ENCODE peak calls at places on chromosome 6, in nine cellular contexts. M is uterus, J is fibroblast of pulmonary artery, K is cardiac muscle cell, Q is ovary, B is mammary epithelial cell, P is esophagus squamous epithelium, G is cardiac fibroblast, T is fibroblast of mammary gland. Y is an unnamed sample.

GRCh38 chr6:72624557-72625160 is 2.8 kb downstream of the KCNQ5 start:
- DNase-seq in M (no peak), J (peak; percentile 46), K (peak; percentile 44), Q (no peak), B (peak; percentile 19), P (no peak), G (peak; percentile 38), T (peak; percentile 26), Y (peak; percentile 51)

GRCh38 chr6:157273756-157274088 is 49.6 kb downstream of the TMEM242 start:
- DNase-seq in M (peak; percentile 60), J (no peak), K (peak; percentile 43), Q (peak; percentile 43), B (no peak), P (peak; percentile 10), G (no peak), T (no peak), Y (peak; percentile 22)

GRCh38 chr6:169810066-169810989 is 58.9 kb downstream of the ERMARD start:
- DNase-seq in M (no peak), J (no peak), K (no peak), Q (no peak), B (no peak), P (no peak), G (no peak), T (no peak), Y (peak; percentile 18)

GRCh38 chr6:31614674-31615578 is at the start of gene AIF1:
- DNase-seq in M (no peak), J (no peak), K (no peak), Q (no peak), B (no peak), P (no peak), G (no peak), T (no peak), Y (no peak)

GRCh38 chr6:157518399-157519250 is 137.6 kb downstream of the ZDHHC14 start:
- DNase-seq in M (no peak), J (peak; percentile 29), K (peak; percentile 47), Q (peak; percentile 47), B (no peak), P (no peak), G (peak; percentile 14), T (no peak), Y (no peak)

GRCh38 chr6:138991206-138991605 is 3.2 kb upstream of the REPS1 start:
- DNase-seq in M (no peak), J (no peak), K (no peak), Q (no peak), B (no peak), P (no peak), G (no peak), T (no peak), Y (no peak)

GRCh38 chr6:47061631-47062300 is 19.6 kb upstream of the ADGRF1 start:
- DNase-seq in M (no peak), J (peak; percentile 52), K (peak; percentile 61), Q (no peak), B (peak; percentile 48), P (no peak), G (peak; percentile 50), T (peak; percentile 24), Y (no peak)

GRCh38 chr6:16243055-16243454 is 4.7 kb downstream of the GMPR start:
- DNase-seq in M (no peak), J (peak; percentile 72), K (peak; percentile 74), Q (no peak), B (peak; percentile 89), P (no peak), G (peak; percentile 86), T (peak; percentile 82), Y (peak; percentile 76)

GRCh38 chr6:64034840-64035656 is 399.4 kb downstream of the PHF3 start:
- DNase-seq in M (no peak), J (peak; percentile 37), K (peak; percentile 33), Q (no peak), B (peak; percentile 65), P (no peak), G (no peak), T (peak; percentile 17), Y (peak; percentile 97)

GRCh38 chr6:132813173-132813856 is 1.1 kb upstream of the RPS12 start:
- DNase-seq in M (peak; percentile 21), J (peak; percentile 42), K (peak; percentile 49), Q (peak; percentile 25), B (peak; percentile 55), P (no peak), G (peak; percentile 38), T (peak; percentile 55), Y (peak; percentile 53)

GRCh38 chr6:53484409-53485280 is 60.3 kb downstream of the GCLC start:
- DNase-seq in M (peak; percentile 85), J (peak; percentile 88), K (peak; percentile 84), Q (peak; percentile 74), B (peak; percentile 43), P (peak; percentile 7), G (peak; percentile 85), T (peak; percentile 81), Y (peak; percentile 62)

GRCh38 chr6:137217801-137218472 is 1.2 kb downstream of the IFNGR1 start:
- DNase-seq in M (no peak), J (peak; percentile 42), K (no peak), Q (no peak), B (peak; percentile 50), P (no peak), G (peak; percentile 54), T (peak; percentile 75), Y (peak; percentile 53)

GRCh38 chr6:117674991-117675657 is at the start of gene NUS1:
- DNase-seq in M (peak; percentile 96), J (peak; percentile 98), K (peak; percentile 98), Q (peak; percentile 97), B (peak; percentile 96), P (peak; percentile 83), G (peak; percentile 98), T (peak; percentile 96), Y (peak; percentile 87)

GRCh38 chr6:117681321-117681720 is 6.1 kb downstream of the NUS1 start:
- DNase-seq in M (no peak), J (peak; percentile 40), K (peak; percentile 51), Q (no peak), B (no peak), P (no peak), G (peak; percentile 23), T (no peak), Y (no peak)

GRCh38 chr6:117676577-117677218 is 1.4 kb downstream of the NUS1 start:
- DNase-seq in M (no peak), J (no peak), K (peak; percentile 17), Q (no peak), B (peak; percentile 6), P (no peak), G (peak; percentile 14), T (peak; percentile 10), Y (no peak)

GRCh38 chr6:117674503-117674902 is 766 bp upstream of the NUS1 start:
- DNase-seq in M (no peak), J (no peak), K (no peak), Q (no peak), B (no peak), P (no peak), G (no peak), T (no peak), Y (no peak)

DNA sequence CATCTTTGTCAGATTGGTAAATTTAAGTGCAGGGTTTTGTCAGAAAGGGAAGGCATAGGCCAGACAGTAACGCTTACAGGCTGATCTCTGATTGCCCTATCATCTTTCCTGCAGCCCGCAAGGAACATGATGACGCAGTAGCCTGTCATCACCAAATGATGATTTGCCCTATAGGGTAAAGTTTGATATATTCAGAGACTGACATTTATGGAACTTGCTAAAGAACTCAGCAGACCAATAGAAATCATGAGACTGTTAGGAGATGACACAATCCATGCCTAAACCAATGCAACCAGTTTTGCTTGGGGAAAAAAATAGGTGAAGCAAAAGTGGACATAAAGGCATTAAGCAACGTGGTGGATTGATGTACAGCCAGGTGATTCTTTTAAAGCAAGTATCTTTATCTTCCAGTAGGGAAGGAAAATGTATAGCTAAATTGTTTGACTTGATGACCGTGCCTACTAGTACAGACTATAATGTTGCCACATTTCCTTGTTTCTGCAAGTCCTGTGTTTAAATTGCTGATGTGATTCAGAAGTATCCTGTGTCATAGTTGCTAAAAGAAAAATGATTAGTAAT is 2.4 kb downstream of the NUS1 start:
- DNase-seq in M (no peak), J (peak; percentile 75), K (peak; percentile 80), Q (no peak), B (peak; percentile 78), P (no peak), G (peak; percentile 71), T (peak; percentile 89), Y (peak; percentile 98)
- H3K4me3 ChIP-seq in M (no peak overlapping the region), J (peak overlapping the region; percentile 24), K (no peak overlapping the region), Q (no peak overlapping the region), B (peak overlapping the region; percentile 75), P (peak overlapping the region; percentile 67), G (peak overlapping the region; percentile 84), T (no peak overlapping the region), Y (peak overlapping the region; percentile 75)

DNA sequence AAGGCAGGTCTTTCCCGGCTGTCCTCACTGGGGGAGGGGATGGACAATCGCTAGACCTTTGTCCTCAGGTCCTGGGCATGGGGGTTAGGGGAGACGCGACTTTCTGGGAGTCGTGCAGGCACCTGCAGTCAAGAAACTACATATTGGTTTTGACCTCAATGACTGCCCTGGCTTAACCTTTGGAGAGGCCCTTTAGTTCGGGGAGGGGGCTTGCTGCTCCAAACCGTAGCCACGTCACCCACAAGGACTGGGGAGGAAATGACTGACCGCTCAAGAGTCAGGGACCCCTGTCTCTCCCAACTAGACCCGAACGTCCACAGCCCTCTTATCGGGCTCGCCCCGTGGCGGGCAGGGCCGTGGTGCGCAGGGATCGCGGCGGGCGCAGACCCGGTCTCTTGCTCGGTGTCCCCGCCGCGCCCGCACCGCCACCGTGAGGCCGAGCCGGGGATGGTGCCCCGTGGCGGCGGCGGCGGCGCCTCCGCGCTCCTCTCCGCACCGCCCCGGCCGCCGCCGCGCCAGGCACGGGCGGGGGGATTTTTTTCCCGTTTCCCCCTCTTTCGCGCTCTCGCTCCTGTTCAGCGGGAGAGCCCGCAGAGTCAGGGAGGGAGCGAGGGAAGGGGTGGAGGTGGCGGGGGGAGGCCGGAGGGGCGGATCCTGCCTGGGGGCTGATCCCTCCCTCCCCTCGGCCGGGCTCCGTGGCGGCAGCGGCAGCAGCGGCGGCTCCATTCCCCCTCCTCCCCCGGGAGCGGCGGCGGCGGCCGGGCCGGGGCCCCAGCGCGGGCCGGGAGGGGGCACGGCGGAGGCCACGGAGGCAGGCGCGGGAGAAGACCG is at the start of gene BRPF3:
- DNase-seq in M (peak; percentile 78), J (peak; percentile 75), K (peak; percentile 88), Q (peak; percentile 84), B (peak; percentile 56), P (peak; percentile 29), G (peak; percentile 59), T (peak; percentile 51), Y (peak; percentile 17)
- TF ChIP-seq CTCF in M (peak; percentile 90), J (peak; percentile 1), K (peak; percentile 33), Q (peak; percentile 20), B (peak; percentile 49), P (peak; percentile 33), G (peak; percentile 19), T (no peak), Y (peak; percentile 47)

GRCh38 chr6:43490523-43490939 is 13.2 kb downstream of the TJAP1 start:
- DNase-seq in M (no peak), J (peak; percentile 51), K (no peak), Q (no peak), B (no peak), P (no peak), G (no peak), T (no peak), Y (no peak)
- H3K4me3 ChIP-seq in M (no peak overlapping the region), J (no peak overlapping the region), K (no peak overlapping the region), Q (no peak overlapping the region), B (no peak overlapping the region), P (no peak overlapping the region), G (no peak overlapping the region), T (no peak overlapping the region), Y (no peak overlapping the region)

DNA sequence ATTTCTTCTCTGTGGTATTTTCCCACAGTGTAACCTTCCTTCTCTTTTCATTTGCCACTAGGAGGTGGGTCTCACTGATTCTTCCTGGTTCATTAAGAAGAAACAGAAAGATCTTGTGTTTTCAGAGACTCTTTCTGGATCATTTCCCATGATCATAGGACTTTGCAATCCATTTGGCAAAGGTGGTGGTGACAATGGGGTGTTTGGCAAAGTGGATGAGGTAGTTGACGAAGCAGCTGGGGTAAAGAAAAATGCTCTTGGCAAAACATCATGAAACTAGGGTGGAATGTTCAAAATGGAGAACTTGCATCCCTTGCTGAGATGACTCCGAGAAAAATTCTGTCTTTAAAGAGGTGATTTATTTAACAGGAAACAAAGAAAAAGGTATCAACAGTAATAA is 50.6 kb downstream of the TRAF3IP2 start:
- DNase-seq in M (peak; percentile 57), J (no peak), K (peak; percentile 32), Q (no peak), B (no peak), P (no peak), G (peak; percentile 76), T (peak; percentile 94), Y (no peak)
- TF ChIP-seq CTCF in M (no peak), J (no peak), K (no peak), Q (no peak), B (no peak), P (no peak), G (no peak), T (peak; percentile 20), Y (no peak)